ENCODE peak calls at places on chromosomes 12 and 14, in nine cellular contexts. I is HT1080; K is HL-60; E is A549; G is GM04504; Y is naive thymus-derived CD8-positive, alpha-beta T cell; B is KG1; R is stimulated activated CD4-positive, alpha-beta T cell treated with anti-CD3 and anti-CD28 coated beads, Interleukin-15, amount 100 ng/mL, for 24 hours; P is T-cell. L is an unnamed sample.

GRCh38 chr12:132726386-132726785 is 15.7 kb downstream of the PGAM5 start:
- DNase-seq in I (no peak), K (no peak), E (no peak), G (no peak), Y (no peak), B (no peak), R (no peak), P (no peak), L (no peak)

GRCh38 chr12:14893471-14894250 is 8.0 kb upstream of the MGP start:
- DNase-seq in I (no peak), K (no peak), E (no peak), G (no peak), Y (no peak), B (no peak), R (no peak), P (no peak), L (no peak)

GRCh38 chr14:70685480-70686197 is 43.9 kb downstream of the TTC9 start:
- DNase-seq in I (no peak), K (no peak), E (no peak), G (no peak), Y (no peak), B (no peak), R (no peak), P (no peak), L (no peak)

GRCh38 chr12:27460471-27460978 is 14.0 kb downstream of the SMCO2 start:
- DNase-seq in I (peak; percentile 90), K (no peak), E (peak; percentile 39), G (no peak), Y (no peak), B (peak; percentile 25), R (peak; percentile 59), P (no peak), L (peak; percentile 67)

GRCh38 chr12:62814243-62814642 is 120.7 kb downstream of the PPM1H start:
- DNase-seq in I (no peak), K (no peak), E (no peak), G (no peak), Y (no peak), B (no peak), R (no peak), P (no peak), L (no peak)

GRCh38 chr12:52836042-52836466 is 1.9 kb upstream of the KRT79 start:
- DNase-seq in I (peak; percentile 87), K (no peak), E (no peak), G (no peak), Y (no peak), B (no peak), R (peak; percentile 76), P (peak; percentile 38), L (peak; percentile 8)

GRCh38 chr14:56185991-56186390 is 67.8 kb downstream of the PELI2 start:
- DNase-seq in I (no peak), K (no peak), E (no peak), G (no peak), Y (no peak), B (no peak), R (no peak), P (no peak), L (no peak)

GRCh38 chr12:32047357-32047828 is 59.3 kb upstream of the BICD1 start:
- DNase-seq in I (no peak), K (no peak), E (no peak), G (no peak), Y (no peak), B (no peak), R (no peak), P (no peak), L (no peak)

GRCh38 chr14:23364604-23365352 is at the start of gene EFS:
- DNase-seq in I (no peak), K (no peak), E (no peak), G (no peak), Y (no peak), B (no peak), R (no peak), P (no peak), L (no peak)

GRCh38 chr12:59452746-59453145 is 143.1 kb upstream of the SLC16A7 start:
- DNase-seq in I (no peak), K (no peak), E (no peak), G (no peak), Y (no peak), B (no peak), R (no peak), P (no peak), L (no peak)

GRCh38 chr14:89351364-89351957 is 65.6 kb downstream of the FOXN3 start:
- DNase-seq in I (no peak), K (peak; percentile 57), E (peak; percentile 29), G (no peak), Y (no peak), B (peak; percentile 74), R (no peak), P (no peak), L (no peak)

GRCh38 chr12:6424008-6424347 is 20.8 kb upstream of the CD27 start:
- DNase-seq in I (no peak), K (no peak), E (no peak), G (no peak), Y (no peak), B (no peak), R (no peak), P (no peak), L (no peak)

GRCh38 chr14:80634106-80634758 is 307.3 kb downstream of the CEP128 start:
- DNase-seq in I (no peak), K (no peak), E (no peak), G (no peak), Y (no peak), B (no peak), R (no peak), P (no peak), L (peak; percentile 46)

GRCh38 chr12:53004582-53004981 is 1.7 kb upstream of the EIF4B start:
- DNase-seq in I (no peak), K (no peak), E (peak; percentile 45), G (no peak), Y (no peak), B (no peak), R (no peak), P (no peak), L (no peak)

GRCh38 chr14:73273799-73274198 is 36.5 kb downstream of the PAPLN start:
- DNase-seq in I (no peak), K (no peak), E (no peak), G (no peak), Y (no peak), B (no peak), R (no peak), P (no peak), L (no peak)

GRCh38 chr12:34214011-34214410 is 191.7 kb downstream of the ALG10 start:
- DNase-seq in I (no peak), K (no peak), E (no peak), G (no peak), Y (no peak), B (no peak), R (no peak), P (no peak), L (no peak)

GRCh38 chr14:31457665-31458659 is 656 bp upstream of the DTD2 start:
- DNase-seq in I (no peak), K (no peak), E (peak; percentile 10), G (no peak), Y (no peak), B (no peak), R (no peak), P (no peak), L (no peak)

GRCh38 chr12:51753980-51754675 is 94.4 kb downstream of the FIGNL2 start:
- DNase-seq in I (no peak), K (no peak), E (no peak), G (no peak), Y (no peak), B (no peak), R (no peak), P (no peak), L (no peak)

GRCh38 chr12:30515351-30515750 is 180.3 kb downstream of the IPO8 start:
- DNase-seq in I (no peak), K (no peak), E (peak; percentile 13), G (no peak), Y (no peak), B (no peak), R (no peak), P (no peak), L (no peak)

GRCh38 chr12:88338486-88338885 is 196.4 kb downstream of the TMTC3 start:
- DNase-seq in I (no peak), K (no peak), E (no peak), G (no peak), Y (no peak), B (no peak), R (no peak), P (no peak), L (peak; percentile 71)

GRCh38 chr14:103177376-103177775 is 54.1 kb downstream of the TNFAIP2 start:
- DNase-seq in I (no peak), K (no peak), E (no peak), G (no peak), Y (no peak), B (no peak), R (no peak), P (no peak), L (no peak)

GRCh38 chr14:69093551-69094421 is 59.1 kb downstream of the DCAF5 start:
- DNase-seq in I (peak; percentile 94), K (no peak), E (no peak), G (no peak), Y (no peak), B (no peak), R (no peak), P (no peak), L (peak; percentile 47)

L was measured in mammary epithelial cell.